ENCODE peak calls at places on chromosomes 12 and 14, in seven cellular contexts. J is gastrocnemius medialis, D is aorta, R is Karpas-422, W is colonic mucosa, X is AG04450, Y is hepatocyte. T is an unnamed sample.

GRCh38 chr12:88383405-88383804 is 196.9 kb downstream of the KITLG start:
- DNase-seq in J (no peak), D (no peak), R (no peak), W (no peak), X (no peak), Y (no peak), T (no peak)

GRCh38 chr12:57420482-57420881 is 10.4 kb downstream of the R3HDM2 start:
- DNase-seq in J (no peak), D (no peak), R (no peak), W (no peak), X (no peak), Y (no peak), T (no peak)

GRCh38 chr14:101027291-101027690 is 123.8 kb upstream of the RTL1 start:
- DNase-seq in J (no peak), D (peak), R (no peak), W (no peak), X (no peak), Y (no peak), T (no peak)

GRCh38 chr12:70549340-70550179 is 87.7 kb downstream of the PTPRB start:
- DNase-seq in J (no peak), D (no peak), R (no peak), W (no peak), X (no peak), Y (no peak), T (no peak)

GRCh38 chr12:56931474-56931978 is 2.7 kb downstream of the SDR9C7 start:
- DNase-seq in J (no peak), D (no peak), R (peak), W (peak), X (peak), Y (peak), T (no peak)

GRCh38 chr12:92394895-92395294 is 249.2 kb upstream of the BTG1 start:
- DNase-seq in J (no peak), D (no peak), R (no peak), W (no peak), X (no peak), Y (no peak), T (no peak)

GRCh38 chr12:53295070-53295890 is at the start of gene PFDN5:
- DNase-seq in J (peak), D (peak), R (peak), W (peak), X (peak), Y (peak), T (peak)

GRCh38 chr12:42918387-42918786 is 328.8 kb upstream of the PRICKLE1 start:
- DNase-seq in J (no peak), D (no peak), R (no peak), W (no peak), X (no peak), Y (peak), T (no peak)

GRCh38 chr14:102545461-102546265 is 36.1 kb upstream of the ANKRD9 start:
- DNase-seq in J (no peak), D (no peak), R (no peak), W (no peak), X (peak), Y (peak), T (no peak)

GRCh38 chr14:54724772-54725325 is 157.9 kb downstream of the SAMD4A start:
- DNase-seq in J (no peak), D (no peak), R (no peak), W (no peak), X (no peak), Y (no peak), T (no peak)

GRCh38 chr14:48575772-48576171 is 900.4 kb upstream of the MDGA2 start:
- DNase-seq in J (no peak), D (no peak), R (no peak), W (no peak), X (no peak), Y (no peak), T (no peak)

GRCh38 chr12:72234871-72235270 is 37.3 kb upstream of the TRHDE start:
- DNase-seq in J (no peak), D (no peak), R (no peak), W (no peak), X (no peak), Y (no peak), T (no peak)

GRCh38 chr12:67193705-67194104 is 75.5 kb upstream of the CAND1 start:
- DNase-seq in J (no peak), D (no peak), R (peak), W (no peak), X (no peak), Y (peak), T (peak)

GRCh38 chr14:92986254-92987147 is 63.6 kb downstream of the CHGA start:
- DNase-seq in J (no peak), D (peak), R (no peak), W (no peak), X (no peak), Y (peak), T (peak)

GRCh38 chr12:131102493-131102931 is 148.8 kb downstream of the ADGRD1 start:
- DNase-seq in J (no peak), D (peak), R (no peak), W (no peak), X (no peak), Y (no peak), T (no peak)

GRCh38 chr12:52082988-52083637 is 3.6 kb downstream of the SMIM41 start:
- DNase-seq in J (no peak), D (peak), R (peak), W (peak), X (no peak), Y (peak), T (peak)

GRCh38 chr14:59265808-59266207 is 77.3 kb downstream of the DAAM1 start:
- DNase-seq in J (no peak), D (no peak), R (no peak), W (no peak), X (no peak), Y (no peak), T (no peak)

GRCh38 chr14:54857830-54858269 is 44.8 kb downstream of the GCH1 start:
- DNase-seq in J (no peak), D (no peak), R (peak), W (no peak), X (no peak), Y (no peak), T (no peak)

GRCh38 chr12:130064999-130065398 is 97.3 kb upstream of the FZD10 start:
- DNase-seq in J (no peak), D (no peak), R (no peak), W (no peak), X (no peak), Y (no peak), T (no peak)

GRCh38 chr14:100606687-100607610 is 19.7 kb upstream of the BEGAIN start:
- DNase-seq in J (no peak), D (peak), R (no peak), W (no peak), X (no peak), Y (no peak), T (no peak)

GRCh38 chr14:106790189-106791036 is 1264.0 kb downstream of the TMEM121 start:
- DNase-seq in J (no peak), D (peak), R (peak), W (peak), X (no peak), Y (no peak), T (peak)

GRCh38 chr14:61609143-61609851 is 86.0 kb upstream of the HIF1A start:
- DNase-seq in J (no peak), D (no peak), R (no peak), W (no peak), X (no peak), Y (no peak), T (peak)

GRCh38 chr12:1706284-1707016 is 15.6 kb downstream of the ADIPOR2 start:
- DNase-seq in J (no peak), D (no peak), R (no peak), W (no peak), X (no peak), Y (no peak), T (no peak)

GRCh38 chr12:30026621-30027234 is 243.0 kb upstream of the TMTC1 start:
- DNase-seq in J (no peak), D (no peak), R (no peak), W (no peak), X (peak), Y (no peak), T (no peak)

GRCh38 chr12:11723993-11724392 is 74.5 kb downstream of the ETV6 start:
- DNase-seq in J (peak), D (no peak), R (no peak), W (no peak), X (no peak), Y (no peak), T (no peak)

GRCh38 chr12:14417717-14418116 is 52.2 kb downstream of the ATF7IP start:
- DNase-seq in J (peak), D (peak), R (peak), W (peak), X (peak), Y (peak), T (peak)

GRCh38 chr12:16863742-16864141 is 257.8 kb upstream of the LMO3 start:
- DNase-seq in J (no peak), D (no peak), R (no peak), W (no peak), X (no peak), Y (no peak), T (no peak)

GRCh38 chr12:31732926-31733548 is 4.2 kb upstream of the AMN1 start:
- DNase-seq in J (no peak), D (no peak), R (no peak), W (no peak), X (no peak), Y (peak), T (no peak)
- H3K27ac ChIP-seq in J (peak), D (peak), R (no peak), W (peak), X (peak), Y (peak), T (peak)

DNA sequence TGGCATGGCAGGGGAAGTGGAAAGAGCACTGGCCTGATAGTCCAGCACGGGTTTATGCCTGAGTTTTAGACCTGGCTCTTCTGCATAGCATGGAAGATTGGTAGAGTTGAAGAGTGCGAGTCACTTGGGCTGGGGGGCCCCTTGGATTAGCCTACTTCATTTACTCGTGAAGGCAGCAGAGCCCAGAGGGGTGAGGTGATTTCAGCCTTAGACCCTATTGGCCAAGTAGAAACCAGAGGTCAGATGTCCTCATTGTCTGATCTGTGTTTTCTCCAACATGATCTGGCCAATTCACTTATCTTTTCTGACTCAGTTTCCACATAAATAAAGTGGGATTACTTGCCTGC is 1.9 kb downstream of the PLEKHG3 start:
- DNase-seq in J (no peak), D (peak), R (no peak), W (no peak), X (no peak), Y (no peak), T (no peak)
- H3K4me3 ChIP-seq in J (peak), D (no peak), R (no peak), W (peak), X (no peak), Y (peak), T (peak)

GRCh38 chr12:3933074-3933818 is 60.0 kb upstream of the PARP11 start:
- DNase-seq in J (no peak), D (no peak), R (no peak), W (no peak), X (no peak), Y (no peak), T (no peak)
- H3K27ac ChIP-seq in J (no peak), D (no peak), R (no peak), W (no peak), X (no peak), Y (no peak), T (no peak)

DNA sequence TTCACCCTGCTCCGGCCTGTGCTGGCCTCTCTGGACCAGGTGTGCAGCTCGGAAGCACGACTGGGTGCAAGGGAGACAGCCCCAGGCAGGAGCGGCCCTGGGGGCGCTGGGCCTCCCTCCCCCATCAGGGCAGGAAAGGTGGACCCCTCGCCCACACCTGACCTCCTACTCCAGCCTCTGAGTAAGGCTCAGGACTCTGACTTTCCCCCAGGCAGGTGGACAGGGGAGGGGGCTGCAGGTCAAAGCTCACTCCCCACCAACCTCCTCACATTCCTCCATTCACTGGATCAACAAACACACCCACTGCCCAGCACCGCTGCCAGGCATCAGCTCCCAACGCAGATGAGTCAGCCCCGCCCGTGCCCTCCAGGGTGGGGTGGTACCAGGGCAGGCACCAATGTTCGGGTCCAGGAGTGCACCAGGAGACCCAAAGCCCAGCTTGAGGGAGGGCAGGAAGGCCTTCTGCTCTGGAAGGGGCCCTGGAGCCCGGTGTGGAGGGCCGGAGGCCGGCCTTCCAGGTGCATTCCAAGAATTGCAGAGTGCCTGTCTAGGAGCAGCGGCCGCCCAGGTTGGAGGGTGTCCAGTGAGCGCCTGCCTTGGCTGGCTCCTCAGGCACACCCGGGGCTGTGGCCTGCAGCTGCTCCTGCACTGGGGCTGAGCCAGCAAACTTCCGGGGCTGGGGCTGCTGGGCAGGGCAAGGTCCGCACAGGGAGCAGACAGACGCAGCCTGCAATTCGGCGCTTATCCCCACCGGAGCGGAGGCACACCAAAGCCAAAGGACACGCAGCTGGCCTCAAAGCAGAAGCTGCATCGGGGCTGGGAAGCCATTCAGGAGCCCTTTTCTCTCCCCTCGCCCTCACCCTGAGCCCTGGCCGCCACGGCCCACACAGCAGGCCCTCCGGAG is 1.6 kb upstream of the INF2 start:
- DNase-seq in J (peak), D (peak), R (no peak), W (peak), X (no peak), Y (peak), T (peak)
- H3K4me3 ChIP-seq in J (peak), D (no peak), R (no peak), W (peak), X (no peak), Y (no peak), T (no peak)

GRCh38 chr12:84512751-84513150 is 399.8 kb downstream of the SLC6A15 start:
- DNase-seq in J (no peak), D (no peak), R (no peak), W (no peak), X (no peak), Y (no peak), T (no peak)

GRCh38 chr12:84507914-84508313 is 404.7 kb downstream of the SLC6A15 start:
- DNase-seq in J (no peak), D (no peak), R (no peak), W (no peak), X (no peak), Y (no peak), T (peak)

GRCh38 chr12:84506317-84506716 is 406.3 kb downstream of the SLC6A15 start:
- DNase-seq in J (no peak), D (no peak), R (no peak), W (no peak), X (no peak), Y (no peak), T (peak)

GRCh38 chr12:84508325-84508861 is 404.2 kb downstream of the SLC6A15 start:
- DNase-seq in J (no peak), D (no peak), R (peak), W (peak), X (no peak), Y (peak), T (peak)

DNA sequence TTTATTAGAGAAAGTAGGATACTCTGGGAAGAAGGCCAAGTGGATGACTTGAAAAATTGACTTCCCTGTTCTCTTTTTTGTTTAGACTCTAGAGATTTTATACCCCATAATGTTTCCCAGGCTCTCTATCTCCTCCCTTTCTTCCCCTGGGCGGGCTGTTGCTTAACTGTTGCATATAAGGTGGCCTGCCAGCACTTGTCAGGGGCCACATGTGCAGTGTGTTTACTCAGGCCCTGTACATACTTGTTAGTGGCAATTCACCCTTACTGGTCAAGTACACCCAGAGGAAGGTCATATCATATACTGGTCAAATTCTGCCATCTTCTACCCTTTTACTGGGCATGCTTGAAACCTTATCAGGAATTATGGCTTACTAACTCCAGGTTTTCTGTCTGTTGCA is 403.7 kb downstream of the SLC6A15 start:
- DNase-seq in J (no peak), D (no peak), R (no peak), W (no peak), X (no peak), Y (no peak), T (peak)
- H3K27ac ChIP-seq in J (no peak), D (no peak), R (no peak), W (no peak), X (no peak), Y (no peak), T (no peak)

GRCh38 chr12:100795193-100796179 is 910 bp downstream of the ANO4 start:
- DNase-seq in J (no peak), D (no peak), R (no peak), W (no peak), X (no peak), Y (no peak), T (no peak)
- H3K4me3 ChIP-seq in J (no peak), D (no peak), R (no peak), W (no peak), X (peak), Y (no peak), T (no peak)

T was measured in right cardiac atrium.